ENCODE peak calls at places on chromosome 6, in five cellular contexts. T is psoas muscle; P is stimulated activated CD8-positive, alpha-beta memory T cell treated with anti-CD3 and anti-CD28 coated beads, Interleukin-15, amount 100 ng/mL, for 24 hours; N is activated T-cell treated with anti-CD3 and anti-CD28 coated beads, Interleukin-2, amount 50 U/mL, for 4 hours; S is T-cell. H is an unnamed sample.

GRCh38 chr6:32689531-32690505 is 23.4 kb upstream of the HLA-DQB1 start:
- DNase-seq in T (no peak), P (no peak), N (no peak), S (no peak), H (no peak)

GRCh38 chr6:114906096-114906495 is 563.3 kb upstream of the HS3ST5 start:
- DNase-seq in T (no peak), P (no peak), N (no peak), S (no peak), H (no peak)

GRCh38 chr6:169452117-169452868 is 198.6 kb upstream of the THBS2 start:
- DNase-seq in T (peak), P (no peak), N (no peak), S (no peak), H (peak)

GRCh38 chr6:46510656-46511055 is 19.4 kb upstream of the RCAN2 start:
- DNase-seq in T (no peak), P (no peak), N (no peak), S (no peak), H (no peak)

GRCh38 chr6:136549359-136550044 is 720 bp downstream of the MAP7 start:
- DNase-seq in T (no peak), P (no peak), N (no peak), S (no peak), H (no peak)

GRCh38 chr6:124699038-124699437 is 263.2 kb upstream of the RNF217 start:
- DNase-seq in T (no peak), P (no peak), N (no peak), S (no peak), H (no peak)

GRCh38 chr6:12137480-12137879 is 125.4 kb downstream of the HIVEP1 start:
- DNase-seq in T (peak), P (no peak), N (no peak), S (no peak), H (peak)

GRCh38 chr6:144234399-144234798 is 50.7 kb upstream of the UTRN start:
- DNase-seq in T (no peak), P (no peak), N (no peak), S (no peak), H (no peak)

GRCh38 chr6:54274383-54274782 is 33.9 kb upstream of the TINAG start:
- DNase-seq in T (no peak), P (no peak), N (no peak), S (no peak), H (no peak)

H was measured in ELR.